ENCODE peak calls at places on chromosomes 3 and 15, in five cellular contexts. E, B, U, A and V are unnamed samples.

GRCh38 chr3:194283218-194284006 is 67.7 kb downstream of the CPN2 start:
- DNase-seq in B (no peak), U (no peak), A (no peak), E (peak), V (no peak)

GRCh38 chr15:82810061-82810862 is 834 bp downstream of the WHAMM start:
- DNase-seq in U (peak), B (peak), E (peak), A (no peak), V (no peak)

GRCh38 chr15:39997031-39997430 is 42.0 kb downstream of the SRP14 start:
- DNase-seq in B (no peak), A (no peak), E (no peak), U (no peak), V (no peak)

GRCh38 chr3:184439096-184439495 is 59.2 kb downstream of the CHRD start:
- DNase-seq in B (no peak), A (no peak), E (no peak), U (no peak), V (no peak)

GRCh38 chr3:122377975-122378374 is 5.1 kb downstream of the MIX23 start:
- DNase-seq in B (no peak), U (no peak), E (no peak), A (no peak), V (no peak)

GRCh38 chr15:64858136-64858535 is 16.4 kb downstream of the PLEKHO2 start:
- DNase-seq in U (no peak), E (no peak), A (no peak), B (no peak), V (no peak)

GRCh38 chr3:194300392-194300758 is 50.8 kb downstream of the CPN2 start:
- DNase-seq in B (peak), U (peak), E (peak), A (no peak), V (no peak)

GRCh38 chr3:117184574-117184973 is 475.0 kb downstream of the TUSC7 start:
- DNase-seq in A (no peak), E (no peak), U (no peak), B (no peak), V (no peak)

GRCh38 chr15:62094398-62094797 is 27.6 kb downstream of the C2CD4A start:
- DNase-seq in A (no peak), E (no peak), U (no peak), B (no peak), V (no peak)

GRCh38 chr15:55829826-55830225 is 86.9 kb upstream of the PRTG start:
- DNase-seq in U (no peak), B (peak), A (no peak), E (no peak), V (no peak)

GRCh38 chr3:5078151-5078550 is 43.9 kb upstream of the ARL8B start:
- DNase-seq in A (no peak), B (no peak), E (peak), U (peak), V (no peak)

GRCh38 chr15:93152264-93152884 is 63.4 kb upstream of the RGMA start:
- DNase-seq in U (no peak), A (no peak), E (no peak), B (no peak), V (no peak)

GRCh38 chr15:34828145-34828911 is 33.0 kb upstream of the ACTC1 start:
- DNase-seq in A (no peak), E (no peak), B (no peak), U (no peak), V (no peak)

GRCh38 chr15:100926258-100926657 is 7.1 kb downstream of the LRRK1 start:
- DNase-seq in E (no peak), B (no peak), U (no peak), A (no peak), V (peak)

GRCh38 chr3:56303508-56303907 is 164.8 kb downstream of the ERC2 start:
- DNase-seq in B (peak), U (peak), E (peak), A (no peak), V (peak)

GRCh38 chr15:93515256-93516044 is 426.4 kb upstream of the RGMA start:
- DNase-seq in A (no peak), B (no peak), E (no peak), U (no peak), V (no peak)

GRCh38 chr3:71127463-71128243 is 455.9 kb downstream of the FOXP1 start:
- DNase-seq in A (peak), E (peak), B (peak), U (peak), V (no peak)

GRCh38 chr3:100040446-100040845 is 73.9 kb downstream of the FILIP1L start:
- DNase-seq in E (peak), B (peak), U (no peak), A (no peak), V (no peak)

GRCh38 chr15:47603026-47603425 is 114.3 kb upstream of the SEMA6D start:
- DNase-seq in U (no peak), A (no peak), E (peak), B (no peak), V (no peak)

GRCh38 chr15:52217186-52217585 is 26.0 kb upstream of the GNB5 start:
- DNase-seq in E (no peak), U (no peak), B (no peak), A (no peak), V (peak)

GRCh38 chr15:40092416-40093223 is 16.1 kb downstream of the BMF start:
- DNase-seq in U (peak), B (peak), A (no peak), E (peak), V (no peak)

GRCh38 chr15:73996939-73997338 is 2.4 kb downstream of the PML start:
- DNase-seq in A (no peak), E (peak), B (peak), U (no peak), V (peak)

GRCh38 chr3:191085091-191085490 is 114.0 kb upstream of the OSTN start:
- DNase-seq in B (peak), E (peak), U (no peak), A (no peak), V (no peak)

GRCh38 chr3:27345493-27345892 is 23.7 kb downstream of the NEK10 start:
- DNase-seq in U (no peak), B (no peak), A (no peak), E (no peak), V (no peak)

GRCh38 chr15:100330629-100331215 is 11.1 kb downstream of the ADAMTS17 start:
- DNase-seq in A (no peak), E (no peak), B (no peak), U (no peak), V (no peak)

GRCh38 chr3:99962703-99963102 is 145.0 kb downstream of the CMSS1 start:
- DNase-seq in U (no peak), B (peak), A (no peak), E (peak), V (no peak)

GRCh38 chr3:194672876-194673275 is 885 bp upstream of the LSG1 start:
- DNase-seq in B (no peak), E (no peak), U (no peak), A (no peak), V (no peak)

GRCh38 chr15:75177360-75178071 is 24.2 kb upstream of the C15orf39 start:
- DNase-seq in U (no peak), B (no peak), A (no peak), E (peak), V (no peak)

GRCh38 chr3:162978136-162978535 is 1481.5 kb downstream of the OTOL1 start:
- DNase-seq in E (peak), U (no peak), B (peak), A (no peak), V (no peak)